ENCODE peak calls at places on chromosome 19, in seven cellular contexts. One of them, this sample, is unnamed.

GRCh38 chr19:30864460-30865215 is 484.6 kb downstream of the TSHZ3 start:
- DNase-seq in heart right ventricle: no peak
- DNase-seq in fibroblast of mammary gland: no peak
- DNase-seq in HuH-7.5: no peak
- DNase-seq in kidney tubule cell: no peak
- DNase-seq in dorsolateral prefrontal cortex: no peak
- DNase-seq in NCI-H748 treated with DMSO at 0.1 percent for 48 hours: no peak
- DNase-seq in this sample: no peak

GRCh38 chr19:18839465-18840287 is 7.9 kb downstream of the UPF1 start:
- DNase-seq in heart right ventricle: no peak
- DNase-seq in fibroblast of mammary gland: no peak
- DNase-seq in HuH-7.5: peak
- DNase-seq in kidney tubule cell: peak
- DNase-seq in dorsolateral prefrontal cortex: no peak
- DNase-seq in NCI-H748 treated with DMSO at 0.1 percent for 48 hours: no peak
- DNase-seq in this sample: peak

GRCh38 chr19:13938361-13939027 is at the start of gene PODNL1:
- DNase-seq in heart right ventricle: no peak
- DNase-seq in fibroblast of mammary gland: peak
- DNase-seq in HuH-7.5: no peak
- DNase-seq in kidney tubule cell: no peak
- DNase-seq in dorsolateral prefrontal cortex: no peak
- DNase-seq in NCI-H748 treated with DMSO at 0.1 percent for 48 hours: no peak
- DNase-seq in this sample: no peak

GRCh38 chr19:3188627-3189596 is 3.2 kb downstream of the NCLN start:
- DNase-seq in heart right ventricle: no peak
- DNase-seq in fibroblast of mammary gland: no peak
- DNase-seq in HuH-7.5: no peak
- DNase-seq in kidney tubule cell: no peak
- DNase-seq in dorsolateral prefrontal cortex: no peak
- DNase-seq in NCI-H748 treated with DMSO at 0.1 percent for 48 hours: no peak
- DNase-seq in this sample: no peak

GRCh38 chr19:46697142-46697960 is 19.6 kb downstream of the PRKD2 start:
- DNase-seq in heart right ventricle: peak
- DNase-seq in fibroblast of mammary gland: peak
- DNase-seq in HuH-7.5: no peak
- DNase-seq in kidney tubule cell: peak
- DNase-seq in dorsolateral prefrontal cortex: peak
- DNase-seq in NCI-H748 treated with DMSO at 0.1 percent for 48 hours: peak
- DNase-seq in this sample: peak

GRCh38 chr19:18499055-18499775 is 22.7 kb downstream of the ELL start:
- DNase-seq in heart right ventricle: no peak
- DNase-seq in fibroblast of mammary gland: no peak
- DNase-seq in HuH-7.5: no peak
- DNase-seq in kidney tubule cell: no peak
- DNase-seq in dorsolateral prefrontal cortex: no peak
- DNase-seq in NCI-H748 treated with DMSO at 0.1 percent for 48 hours: no peak
- DNase-seq in this sample: no peak

GRCh38 chr19:11164278-11164677 is 8.7 kb upstream of the SPC24 start:
- DNase-seq in heart right ventricle: no peak
- DNase-seq in fibroblast of mammary gland: no peak
- DNase-seq in HuH-7.5: no peak
- DNase-seq in kidney tubule cell: no peak
- DNase-seq in dorsolateral prefrontal cortex: no peak
- DNase-seq in NCI-H748 treated with DMSO at 0.1 percent for 48 hours: no peak
- DNase-seq in this sample: no peak

GRCh38 chr19:40623403-40624239 is 22.5 kb downstream of the LTBP4 start:
- DNase-seq in heart right ventricle: no peak
- DNase-seq in fibroblast of mammary gland: peak
- DNase-seq in HuH-7.5: peak
- DNase-seq in kidney tubule cell: peak
- DNase-seq in dorsolateral prefrontal cortex: no peak
- DNase-seq in NCI-H748 treated with DMSO at 0.1 percent for 48 hours: peak
- DNase-seq in this sample: peak

GRCh38 chr19:38722947-38723605 is 21.2 kb downstream of the CAPN12 start:
- DNase-seq in heart right ventricle: no peak
- DNase-seq in fibroblast of mammary gland: no peak
- DNase-seq in HuH-7.5: no peak
- DNase-seq in kidney tubule cell: no peak
- DNase-seq in dorsolateral prefrontal cortex: no peak
- DNase-seq in NCI-H748 treated with DMSO at 0.1 percent for 48 hours: no peak
- DNase-seq in this sample: no peak

GRCh38 chr19:9863759-9864158 is 28.6 kb downstream of the PIN1 start:
- DNase-seq in heart right ventricle: no peak
- DNase-seq in fibroblast of mammary gland: no peak
- DNase-seq in HuH-7.5: no peak
- DNase-seq in kidney tubule cell: no peak
- DNase-seq in dorsolateral prefrontal cortex: no peak
- DNase-seq in NCI-H748 treated with DMSO at 0.1 percent for 48 hours: no peak
- DNase-seq in this sample: no peak

GRCh38 chr19:45768644-45769053 is 403 bp downstream of the SIX5 start:
- DNase-seq in heart right ventricle: peak
- DNase-seq in fibroblast of mammary gland: peak
- DNase-seq in HuH-7.5: peak
- DNase-seq in kidney tubule cell: peak
- DNase-seq in dorsolateral prefrontal cortex: no peak
- DNase-seq in NCI-H748 treated with DMSO at 0.1 percent for 48 hours: no peak
- DNase-seq in this sample: peak

GRCh38 chr19:56119585-56119978 is 1.5 kb downstream of the ZNF787 start:
- DNase-seq in heart right ventricle: no peak
- DNase-seq in fibroblast of mammary gland: peak
- DNase-seq in HuH-7.5: no peak
- DNase-seq in kidney tubule cell: peak
- DNase-seq in dorsolateral prefrontal cortex: no peak
- DNase-seq in NCI-H748 treated with DMSO at 0.1 percent for 48 hours: no peak
- DNase-seq in this sample: no peak

GRCh38 chr19:57815247-57816075 is 748 bp upstream of the ZNF552 start:
- DNase-seq in heart right ventricle: no peak
- DNase-seq in fibroblast of mammary gland: no peak
- DNase-seq in HuH-7.5: no peak
- DNase-seq in kidney tubule cell: no peak
- DNase-seq in dorsolateral prefrontal cortex: no peak
- DNase-seq in NCI-H748 treated with DMSO at 0.1 percent for 48 hours: no peak
- DNase-seq in this sample: no peak